ENCODE peak calls at places on chromosomes 16 and 17, in five cellular contexts. U is glutamatergic neuron, M is AG10803, W is Calu3, Y is transverse colon. T is an unnamed sample.

GRCh38 chr16:59067207-59067606 is 333.1 kb upstream of the GOT2 start:
- DNase-seq in U (no peak), W (no peak), Y (peak; percentile 8), M (no peak), T (no peak)

GRCh38 chr17:5033352-5034015 is 1.7 kb downstream of the SLC52A1 start:
- DNase-seq in W (no peak), U (no peak), Y (no peak), M (no peak), T (no peak)

GRCh38 chr17:68599091-68599872 is 1.9 kb downstream of the FAM20A start:
- DNase-seq in U (no peak), M (peak; percentile 91), W (no peak), Y (no peak), T (peak; percentile 55)

GRCh38 chr17:5418858-5419355 is 555 bp downstream of the NUP88 start:
- DNase-seq in M (no peak), Y (peak; percentile 74), U (peak; percentile 46), W (peak; percentile 24), T (peak; percentile 22)

GRCh38 chr16:23072084-23072599 is 77.1 kb downstream of the USP31 start:
- DNase-seq in Y (peak; percentile 84), U (no peak), M (peak; percentile 44), W (peak; percentile 61), T (peak; percentile 80)

GRCh38 chr17:41580651-41581365 is 5.9 kb downstream of the KRT14 start:
- DNase-seq in W (peak; percentile 26), M (no peak), Y (no peak), U (no peak), T (no peak)

GRCh38 chr17:17151055-17151454 is 55.1 kb downstream of the PLD6 start:
- DNase-seq in M (peak; percentile 84), W (no peak), Y (no peak), U (no peak), T (peak; percentile 93)

GRCh38 chr17:78588258-78589030 is 11.2 kb upstream of the DNAH17 start:
- DNase-seq in M (no peak), U (no peak), W (no peak), Y (no peak), T (no peak)

GRCh38 chr17:27458524-27458908 is 2.3 kb downstream of the KSR1 start:
- DNase-seq in U (no peak), M (no peak), W (no peak), Y (no peak), T (no peak)

GRCh38 chr17:19769946-19770652 is 22.0 kb upstream of the ALDH3A1 start:
- DNase-seq in W (no peak), M (peak; percentile 81), Y (no peak), U (no peak), T (peak; percentile 84)

GRCh38 chr16:23435500-23435899 is 17.5 kb downstream of the COG7 start:
- DNase-seq in U (peak; percentile 82), W (peak; percentile 79), M (peak; percentile 36), Y (peak; percentile 73), T (peak; percentile 29)

GRCh38 chr17:63832455-63832854 is 5.0 kb upstream of the FTSJ3 start:
- DNase-seq in W (no peak), U (no peak), M (no peak), Y (no peak), T (no peak)

GRCh38 chr16:16021988-16022682 is 72.7 kb downstream of the ABCC1 start:
- DNase-seq in U (peak; percentile 58), M (peak; percentile 95), Y (peak; percentile 93), W (peak; percentile 93), T (peak; percentile 96)

GRCh38 chr16:23432176-23433128 is 20.5 kb downstream of the COG7 start:
- DNase-seq in U (no peak), W (peak; percentile 22), Y (no peak), M (no peak), T (no peak)

GRCh38 chr17:45184144-45184543 is 22.5 kb downstream of the HEXIM2 start:
- DNase-seq in M (no peak), U (no peak), Y (no peak), W (no peak), T (no peak)

GRCh38 chr17:75488693-75489510 is 26.4 kb downstream of the CASKIN2 start:
- DNase-seq in Y (no peak), U (no peak), M (no peak), W (no peak), T (no peak)

GRCh38 chr17:75487351-75488070 is 27.8 kb downstream of the CASKIN2 start:
- DNase-seq in W (no peak), M (no peak), U (no peak), Y (peak; percentile 59), T (no peak)

GRCh38 chr17:75485688-75486087 is 29.3 kb downstream of the TMEM94 start:
- DNase-seq in M (no peak), Y (no peak), U (no peak), W (no peak), T (no peak)

GRCh38 chr17:75486151-75486550 is 29.2 kb downstream of the CASKIN2 start:
- DNase-seq in U (no peak), M (no peak), W (no peak), Y (no peak), T (no peak)

GRCh38 chr17:75486951-75487350 is 28.4 kb downstream of the CASKIN2 start:
- DNase-seq in W (no peak), M (no peak), U (no peak), Y (no peak), T (no peak)
- TF ChIP-seq CTCF in W (no peak), M (no peak), U (no peak), Y (no peak), T (no peak)

DNA sequence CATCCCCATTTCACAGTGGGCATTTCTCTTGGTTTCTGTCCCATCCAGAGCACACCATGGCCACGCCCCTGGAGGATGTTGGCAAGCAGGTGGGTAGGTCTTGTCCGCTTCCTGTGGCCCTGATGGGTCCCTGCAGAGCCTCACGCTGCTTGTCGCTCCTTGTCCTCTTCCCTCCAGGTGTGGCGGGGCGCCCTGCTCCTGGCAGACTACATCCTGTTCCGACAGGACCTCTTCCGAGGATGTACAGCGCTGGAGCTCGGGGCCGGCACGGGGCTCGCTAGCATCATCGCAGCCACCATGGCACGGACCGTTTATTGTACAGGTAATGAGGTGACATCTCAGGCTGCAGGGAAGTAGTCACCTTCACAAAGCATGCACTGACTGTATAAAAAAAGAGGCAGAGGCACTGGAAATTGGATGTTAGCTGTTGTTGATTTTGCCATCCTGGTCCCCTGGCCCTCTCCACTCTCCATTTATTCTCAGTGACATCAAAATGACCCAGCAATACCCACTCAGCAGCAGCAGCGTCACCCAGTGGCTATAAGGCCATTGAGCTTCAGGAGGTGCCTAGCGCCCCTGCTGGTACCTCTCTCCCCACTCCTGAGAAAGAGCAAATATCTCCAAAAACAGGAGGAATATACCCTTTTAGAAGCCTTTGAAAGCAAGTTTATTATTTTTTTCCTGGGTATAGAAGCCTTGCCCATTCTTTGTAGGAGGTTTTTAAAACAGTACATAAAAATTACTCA is 13.7 kb downstream of the METTL22 start:
- DNase-seq in Y (no peak), W (peak; percentile 11), U (peak; percentile 71), M (peak; percentile 25), T (peak; percentile 33)
- TF ChIP-seq CTCF in Y (peak; percentile 33), W (peak; percentile 35), U (peak; percentile 58), M (peak; percentile 65), T (peak; percentile 77)

DNA sequence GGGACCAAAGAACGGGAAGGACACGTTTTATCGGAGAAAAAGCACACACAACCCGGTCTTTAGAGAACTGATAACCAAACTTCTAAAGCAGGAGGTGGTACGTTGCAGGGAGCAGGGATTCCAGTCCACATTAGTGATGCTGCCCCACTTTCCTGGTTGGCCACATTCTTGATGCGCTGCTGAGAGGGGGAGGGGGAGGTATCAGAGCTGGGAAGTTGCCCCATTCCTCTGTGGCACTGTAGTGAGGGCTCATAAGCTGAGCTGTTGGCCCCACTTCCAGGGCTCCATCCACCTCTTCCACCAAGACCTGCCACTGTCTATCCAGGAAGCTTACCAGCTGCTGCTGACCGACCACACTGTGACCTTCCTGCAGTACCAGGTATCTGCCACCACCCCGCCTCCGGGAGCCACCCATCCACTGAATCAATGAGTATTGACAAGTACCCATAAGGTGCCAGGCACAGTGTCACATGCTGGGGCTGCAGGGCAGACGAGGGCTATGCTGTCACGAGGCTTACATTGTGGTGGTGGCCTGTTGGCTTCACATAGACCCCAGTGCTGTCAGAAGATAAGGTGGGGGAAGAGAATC is 1.0 kb downstream of the TSEN54 start:
- DNase-seq in W (peak; percentile 59), U (no peak), Y (peak; percentile 76), M (no peak), T (no peak)
- TF ChIP-seq CTCF in W (peak; percentile 40), U (no peak), Y (peak; percentile 70), M (no peak), T (peak; percentile 18)

DNA sequence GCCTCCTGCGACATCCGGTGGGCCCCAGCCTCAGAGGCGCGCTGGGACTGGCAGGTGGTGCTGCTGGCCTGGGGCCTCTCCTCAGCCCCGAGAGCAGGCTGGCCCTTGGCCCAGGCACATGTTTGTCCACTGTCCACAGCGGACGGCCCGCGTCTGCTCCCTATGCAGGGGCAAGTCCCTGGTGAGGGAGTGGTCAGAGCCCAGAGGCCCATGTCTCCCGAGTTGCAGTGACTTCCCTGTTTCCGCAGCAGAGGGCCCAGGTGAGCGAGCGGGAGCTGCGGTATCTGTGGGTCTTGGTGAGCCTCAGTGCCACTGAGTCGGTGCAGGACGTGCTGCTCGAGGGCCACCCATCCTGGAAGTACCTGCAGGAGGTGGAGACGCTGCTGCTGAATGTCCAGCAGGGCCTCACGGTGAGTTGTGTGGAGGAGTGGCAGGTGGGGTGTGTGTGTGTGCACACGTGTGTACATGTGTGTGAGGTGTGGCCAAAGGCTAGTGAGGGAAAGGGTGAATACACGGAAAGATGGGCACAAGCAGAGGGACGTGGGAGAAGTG is 10.4 kb downstream of the IL34 start:
- DNase-seq in M (no peak), Y (no peak), W (no peak), U (no peak), T (no peak)
- TF ChIP-seq CTCF in M (no peak), Y (no peak), W (no peak), U (no peak), T (no peak)

GRCh38 chr17:66018786-66019185 is 173.1 kb downstream of the CEP112 start:
- DNase-seq in Y (no peak), U (no peak), M (no peak), W (no peak), T (no peak)

GRCh38 chr17:66025551-66025950 is 166.4 kb downstream of the CEP112 start:
- DNase-seq in M (no peak), W (no peak), U (no peak), Y (no peak), T (peak; percentile 35)

GRCh38 chr17:66016231-66016630 is 175.7 kb downstream of the CEP112 start:
- DNase-seq in U (no peak), W (no peak), M (no peak), Y (no peak), T (no peak)

GRCh38 chr17:66021757-66022156 is 170.2 kb downstream of the CEP112 start:
- DNase-seq in Y (no peak), U (no peak), W (no peak), M (no peak), T (no peak)
- TF ChIP-seq CTCF in Y (no peak), U (no peak), W (no peak), M (no peak), T (peak; percentile 19)

DNA sequence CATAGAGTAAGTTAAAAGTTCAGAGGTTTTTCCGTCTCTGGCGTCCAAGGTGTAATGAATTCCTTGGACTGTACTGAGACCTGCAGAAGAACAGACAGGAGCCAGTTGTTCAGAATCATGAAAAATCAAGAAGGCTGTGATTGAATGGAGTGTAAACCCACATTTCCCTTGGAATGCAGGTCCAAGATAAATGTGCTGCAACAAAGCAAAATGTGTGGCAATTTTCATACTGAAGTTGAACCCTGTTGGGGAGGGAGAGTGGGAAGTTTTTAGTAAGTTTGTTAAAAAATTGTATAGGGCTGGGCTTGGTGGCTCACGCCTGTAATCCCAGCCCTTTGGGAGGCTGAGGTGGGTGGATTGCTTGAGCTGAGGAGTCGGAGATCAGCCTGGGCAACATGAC is 21.4 kb downstream of the GGNBP2 start:
- DNase-seq in Y (no peak), U (no peak), W (no peak), M (peak; percentile 16), T (no peak)
- TF ChIP-seq CTCF in Y (no peak), U (no peak), W (no peak), M (no peak), T (no peak)

GRCh38 chr17:57578608-57578990 is 166.5 kb downstream of the CCDC182 start:
- DNase-seq in Y (no peak), W (no peak), U (no peak), M (peak; percentile 14), T (no peak)
- TF ChIP-seq CTCF in Y (no peak), W (no peak), U (no peak), M (no peak), T (no peak)